ENCODE peak calls at places on chromosomes 7 and 10, in five cellular contexts. One of them, this sample, is unnamed.

GRCh38 chr10:31808258-31809218 is 120.1 kb downstream of the ARHGAP12 start:
- DNase-seq in H1: no peak
- DNase-seq in GM12878: peak; percentile 49
- DNase-seq in WTC11: no peak
- DNase-seq in HepG2: peak; percentile 21
- DNase-seq in this sample: peak; percentile 5

GRCh38 chr10:12568391-12568790 is 219.0 kb downstream of the CAMK1D start:
- DNase-seq in HepG2: no peak
- DNase-seq in WTC11: no peak
- DNase-seq in H1: no peak
- DNase-seq in GM12878: no peak
- DNase-seq in this sample: no peak

GRCh38 chr7:116218051-116218645 is 7.8 kb downstream of the TES start:
- DNase-seq in WTC11: no peak
- DNase-seq in GM12878: no peak
- DNase-seq in HepG2: no peak
- DNase-seq in H1: no peak
- DNase-seq in this sample: peak; percentile 76

GRCh38 chr7:156640949-156641485 is 443 bp downstream of the RNF32 start:
- DNase-seq in HepG2: no peak
- DNase-seq in H1: no peak
- DNase-seq in GM12878: no peak
- DNase-seq in WTC11: no peak
- DNase-seq in this sample: peak; percentile 83

GRCh38 chr10:103594326-103594725 is 100.8 kb downstream of the NEURL1 start:
- DNase-seq in HepG2: no peak
- DNase-seq in H1: no peak
- DNase-seq in GM12878: no peak
- DNase-seq in WTC11: no peak
- DNase-seq in this sample: no peak

GRCh38 chr7:123622660-123623386 is 21.2 kb downstream of the ASB15 start:
- DNase-seq in WTC11: no peak
- DNase-seq in H1: no peak
- DNase-seq in GM12878: no peak
- DNase-seq in HepG2: peak; percentile 64
- DNase-seq in this sample: no peak

GRCh38 chr7:105309235-105310156 is 79.2 kb downstream of the SRPK2 start:
- DNase-seq in H1: no peak
- DNase-seq in GM12878: no peak
- DNase-seq in WTC11: no peak
- DNase-seq in HepG2: no peak
- DNase-seq in this sample: peak; percentile 65

GRCh38 chr10:71039551-71039950 is 151.2 kb upstream of the PCBD1 start:
- DNase-seq in GM12878: no peak
- DNase-seq in HepG2: no peak
- DNase-seq in WTC11: no peak
- DNase-seq in H1: no peak
- DNase-seq in this sample: no peak

GRCh38 chr7:155878250-155878649 is 66.0 kb upstream of the SHH start:
- DNase-seq in H1: no peak
- DNase-seq in GM12878: no peak
- DNase-seq in HepG2: no peak
- DNase-seq in WTC11: no peak
- DNase-seq in this sample: no peak

GRCh38 chr7:106952658-106953231 is 87.7 kb downstream of the PIK3CG start:
- DNase-seq in H1: no peak
- DNase-seq in HepG2: no peak
- DNase-seq in WTC11: no peak
- DNase-seq in GM12878: no peak
- DNase-seq in this sample: peak; percentile 72

GRCh38 chr10:12703813-12704212 is 297.7 kb downstream of the CCDC3 start:
- DNase-seq in GM12878: no peak
- DNase-seq in WTC11: no peak
- DNase-seq in H1: no peak
- DNase-seq in HepG2: no peak
- DNase-seq in this sample: no peak

GRCh38 chr10:34171957-34172527 is 643.1 kb downstream of the PARD3 start:
- DNase-seq in WTC11: no peak
- DNase-seq in HepG2: no peak
- DNase-seq in GM12878: no peak
- DNase-seq in H1: no peak
- DNase-seq in this sample: no peak

GRCh38 chr7:104862719-104863118 is 151.3 kb upstream of the KMT2E start:
- DNase-seq in GM12878: no peak
- DNase-seq in WTC11: peak; percentile 54
- DNase-seq in H1: no peak
- DNase-seq in HepG2: peak; percentile 35
- DNase-seq in this sample: peak; percentile 39

GRCh38 chr10:26528048-26528447 is 89.9 kb downstream of the APBB1IP start:
- DNase-seq in H1: no peak
- DNase-seq in WTC11: no peak
- DNase-seq in HepG2: no peak
- DNase-seq in GM12878: no peak
- DNase-seq in this sample: no peak

GRCh38 chr10:132293416-132294195 is 14.1 kb downstream of the STK32C start:
- DNase-seq in H1: no peak
- DNase-seq in HepG2: no peak
- DNase-seq in WTC11: peak; percentile 10
- DNase-seq in GM12878: no peak
- DNase-seq in this sample: no peak

GRCh38 chr7:28180364-28181147 is at the start of gene JAZF1:
- DNase-seq in GM12878: no peak
- DNase-seq in WTC11: peak; percentile 80
- DNase-seq in H1: peak; percentile 46
- DNase-seq in HepG2: no peak
- DNase-seq in this sample: peak; percentile 58

GRCh38 chr10:114629824-114630430 is 28.1 kb downstream of the ABLIM1 start:
- DNase-seq in HepG2: no peak
- DNase-seq in GM12878: no peak
- DNase-seq in WTC11: no peak
- DNase-seq in H1: no peak
- DNase-seq in this sample: no peak

GRCh38 chr10:121639416-121639815 is 41.2 kb upstream of the FGFR2 start:
- DNase-seq in HepG2: no peak
- DNase-seq in H1: no peak
- DNase-seq in WTC11: no peak
- DNase-seq in GM12878: no peak
- DNase-seq in this sample: no peak

GRCh38 chr7:44134943-44135628 is 6.0 kb downstream of the MYL7 start:
- DNase-seq in GM12878: no peak
- DNase-seq in H1: no peak
- DNase-seq in WTC11: no peak
- DNase-seq in HepG2: no peak
- DNase-seq in this sample: no peak

GRCh38 chr7:44133295-44133694 is 7.8 kb downstream of the MYL7 start:
- DNase-seq in WTC11: no peak
- DNase-seq in H1: no peak
- DNase-seq in HepG2: no peak
- DNase-seq in GM12878: no peak
- DNase-seq in this sample: no peak

GRCh38 chr7:44138698-44139097 is 2.4 kb downstream of the MYL7 start:
- DNase-seq in GM12878: no peak
- DNase-seq in WTC11: no peak
- DNase-seq in HepG2: no peak
- DNase-seq in H1: no peak
- DNase-seq in this sample: peak; percentile 37

GRCh38 chr7:44139311-44140010 is 1.7 kb downstream of the MYL7 start:
- DNase-seq in GM12878: no peak
- DNase-seq in WTC11: no peak
- DNase-seq in H1: no peak
- DNase-seq in HepG2: no peak
- DNase-seq in this sample: no peak

GRCh38 chr7:44136731-44137130 is 4.4 kb downstream of the MYL7 start:
- DNase-seq in WTC11: no peak
- DNase-seq in GM12878: no peak
- DNase-seq in HepG2: no peak
- DNase-seq in H1: no peak
- DNase-seq in this sample: no peak
- TF ChIP-seq ATF2 in WTC11: no peak
- TF ChIP-seq ATF2 in GM12878: no peak
- TF ChIP-seq ATF2 in HepG2: no peak
- TF ChIP-seq ATF2 in H1: no peak
- TF ChIP-seq ATF2 in this sample: no peak

GRCh38 chr7:100435401-100436304 is 644 bp downstream of the PPP1R35 start:
- DNase-seq in WTC11: peak; percentile 47
- DNase-seq in HepG2: no peak
- DNase-seq in GM12878: no peak
- DNase-seq in H1: no peak
- DNase-seq in this sample: peak; percentile 82
- TF ChIP-seq ATF2 in WTC11: no peak
- TF ChIP-seq ATF2 in HepG2: no peak
- TF ChIP-seq ATF2 in GM12878: no peak
- TF ChIP-seq ATF2 in H1: no peak
- TF ChIP-seq ATF2 in this sample: no peak

DNA sequence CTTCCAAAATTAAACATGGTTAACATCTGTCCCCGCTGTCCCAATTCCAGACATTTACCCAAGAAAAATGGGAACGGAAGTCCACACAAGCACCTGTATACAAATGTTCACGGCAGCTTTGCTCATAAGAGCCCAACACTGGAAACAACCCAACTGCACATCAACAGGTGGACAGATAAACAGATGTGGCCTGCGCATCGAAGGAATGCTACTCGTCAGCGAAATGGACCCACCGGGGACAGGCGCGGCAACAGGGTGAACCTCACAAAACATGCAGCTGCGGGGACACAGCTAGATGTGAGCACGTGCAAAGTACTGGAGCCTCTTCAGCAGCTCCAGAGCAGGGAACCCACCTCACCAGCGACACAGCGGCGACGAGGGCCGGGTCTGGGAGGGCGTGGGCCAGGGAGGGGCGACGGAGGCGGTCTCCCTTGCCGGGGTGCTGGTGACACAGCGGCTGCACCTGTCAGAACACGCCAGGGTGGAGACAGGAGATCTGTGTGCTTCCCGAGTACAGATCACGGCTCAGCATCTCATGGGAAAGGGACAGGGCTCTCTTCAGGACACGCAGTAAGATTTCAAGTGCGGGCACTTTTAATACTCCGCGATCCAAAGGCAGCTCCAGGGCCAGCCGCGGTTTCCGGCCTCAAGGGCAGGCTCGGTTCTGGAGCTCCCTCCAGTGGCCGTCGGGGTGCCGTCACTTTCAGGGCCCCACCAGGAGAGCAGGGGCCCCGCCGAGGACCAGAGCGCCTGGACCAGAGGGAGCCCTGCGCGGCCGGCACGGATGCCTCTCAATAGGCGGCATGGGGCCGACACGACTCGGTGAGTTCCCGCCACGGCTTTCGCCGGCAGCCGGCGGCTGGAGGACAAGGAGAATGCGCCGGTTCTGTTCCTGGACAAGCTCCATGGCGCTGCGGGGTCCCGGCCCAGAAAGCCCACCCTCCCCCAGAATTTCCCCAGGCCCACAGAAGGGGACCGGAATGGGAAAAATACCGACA is 21.2 kb downstream of the GPR146 start:
- DNase-seq in GM12878: no peak
- DNase-seq in HepG2: peak; percentile 46
- DNase-seq in WTC11: peak; percentile 92
- DNase-seq in H1: peak; percentile 49
- DNase-seq in this sample: peak; percentile 87
- TF ChIP-seq ATF2 in GM12878: no peak
- TF ChIP-seq ATF2 in HepG2: no peak
- TF ChIP-seq ATF2 in WTC11: no peak
- TF ChIP-seq ATF2 in H1: no peak
- TF ChIP-seq ATF2 in this sample: no peak

GRCh38 chr10:44647877-44648542 is 263.1 kb upstream of the CXCL12 start:
- DNase-seq in WTC11: no peak
- DNase-seq in GM12878: peak; percentile 27
- DNase-seq in H1: no peak
- DNase-seq in HepG2: no peak
- DNase-seq in this sample: no peak
- TF ChIP-seq ATF2 in WTC11: no peak
- TF ChIP-seq ATF2 in GM12878: no peak
- TF ChIP-seq ATF2 in H1: no peak
- TF ChIP-seq ATF2 in HepG2: no peak
- TF ChIP-seq ATF2 in this sample: no peak

DNA sequence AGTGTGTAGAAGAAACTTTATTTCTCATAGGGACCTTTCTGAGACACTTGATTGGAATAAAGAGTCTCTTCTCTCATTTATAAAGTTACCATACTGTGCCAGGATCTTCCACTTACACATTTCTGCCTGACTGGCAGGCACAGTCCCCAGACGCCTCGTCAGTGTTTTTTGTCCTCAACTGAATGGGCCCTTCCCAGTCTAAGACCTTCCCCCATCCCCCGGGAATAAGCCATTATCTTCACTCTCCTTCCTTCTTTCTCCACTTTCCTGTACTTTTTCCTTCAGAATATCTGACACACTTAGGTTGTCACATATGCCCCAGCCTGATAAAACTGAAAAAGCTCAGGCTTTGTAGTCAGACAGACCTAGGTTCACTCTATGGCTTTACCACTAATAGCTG is 35.3 kb upstream of the KCNIP2 start:
- DNase-seq in GM12878: no peak
- DNase-seq in H1: no peak
- DNase-seq in HepG2: no peak
- DNase-seq in WTC11: no peak
- DNase-seq in this sample: no peak
- TF ChIP-seq ATF2 in GM12878: no peak
- TF ChIP-seq ATF2 in H1: no peak
- TF ChIP-seq ATF2 in HepG2: no peak
- TF ChIP-seq ATF2 in WTC11: no peak
- TF ChIP-seq ATF2 in this sample: no peak

GRCh38 chr10:92695679-92696605 is 6.2 kb downstream of the HHEX start:
- DNase-seq in WTC11: peak; percentile 64
- DNase-seq in GM12878: no peak
- DNase-seq in H1: no peak
- DNase-seq in HepG2: no peak
- DNase-seq in this sample: peak; percentile 61
- TF ChIP-seq ATF2 in WTC11: no peak
- TF ChIP-seq ATF2 in GM12878: no peak
- TF ChIP-seq ATF2 in H1: no peak
- TF ChIP-seq ATF2 in HepG2: no peak
- TF ChIP-seq ATF2 in this sample: no peak